ENCODE peak calls at places on chromosomes 6 and 20, in eight cellular contexts. O is heart left ventricle, W is cardiac muscle cell, M is Peyer's patch, P is DND-41, S is transverse colon, A is upper lobe of right lung, K is adrenal gland. H is an unnamed sample.
A peak's percentile ranks its signal among the peaks of the same experiment; 100 is the strongest.

GRCh38 chr6:148716811-148717210 is 30.0 kb upstream of the UST start:
- DNase-seq in O (no peak), W (peak; percentile 71), M (no peak), P (no peak), S (no peak), A (no peak), K (no peak), H (no peak)

GRCh38 chr6:90485615-90486277 is 101.1 kb downstream of the MAP3K7 start:
- DNase-seq in O (no peak), W (no peak), M (no peak), P (no peak), S (no peak), A (no peak), K (no peak), H (no peak)

GRCh38 chr6:109397020-109397419 is 14.8 kb upstream of the CD164 start:
- DNase-seq in O (no peak), W (peak; percentile 55), M (no peak), P (no peak), S (no peak), A (no peak), K (peak; percentile 21), H (no peak)

GRCh38 chr6:134217110-134217509 is 100.8 kb downstream of the SGK1 start:
- DNase-seq in O (no peak), W (no peak), M (no peak), P (no peak), S (no peak), A (no peak), K (no peak), H (no peak)

GRCh38 chr6:30167101-30167500 is 3.8 kb downstream of the TRIM15 start:
- DNase-seq in O (no peak), W (no peak), M (no peak), P (no peak), S (no peak), A (no peak), K (no peak), H (no peak)

GRCh38 chr6:164870175-164870574 is 439.2 kb downstream of the C6orf118 start:
- DNase-seq in O (no peak), W (no peak), M (no peak), P (no peak), S (no peak), A (no peak), K (no peak), H (no peak)

GRCh38 chr20:62707281-62707941 is 1.2 kb upstream of the NTSR1 start:
- DNase-seq in O (no peak), W (no peak), M (no peak), P (no peak), S (no peak), A (no peak), K (no peak), H (no peak)

GRCh38 chr6:107730106-107730505 is 94.0 kb downstream of the SCML4 start:
- DNase-seq in O (no peak), W (no peak), M (peak; percentile 78), P (no peak), S (peak; percentile 22), A (no peak), K (no peak), H (no peak)

GRCh38 chr20:35560105-35560511 is 18.2 kb downstream of the ERGIC3 start:
- DNase-seq in O (no peak), W (no peak), M (peak; percentile 57), P (no peak), S (peak; percentile 73), A (peak; percentile 59), K (no peak), H (no peak)

GRCh38 chr6:116313377-116313776 is 33.6 kb upstream of the TSPYL1 start:
- DNase-seq in O (no peak), W (peak; percentile 21), M (no peak), P (no peak), S (no peak), A (no peak), K (no peak), H (no peak)

GRCh38 chr6:40936810-40937209 is 102.2 kb downstream of the UNC5CL start:
- DNase-seq in O (no peak), W (peak; percentile 46), M (no peak), P (no peak), S (no peak), A (no peak), K (peak; percentile 29), H (peak; percentile 51)

DNA sequence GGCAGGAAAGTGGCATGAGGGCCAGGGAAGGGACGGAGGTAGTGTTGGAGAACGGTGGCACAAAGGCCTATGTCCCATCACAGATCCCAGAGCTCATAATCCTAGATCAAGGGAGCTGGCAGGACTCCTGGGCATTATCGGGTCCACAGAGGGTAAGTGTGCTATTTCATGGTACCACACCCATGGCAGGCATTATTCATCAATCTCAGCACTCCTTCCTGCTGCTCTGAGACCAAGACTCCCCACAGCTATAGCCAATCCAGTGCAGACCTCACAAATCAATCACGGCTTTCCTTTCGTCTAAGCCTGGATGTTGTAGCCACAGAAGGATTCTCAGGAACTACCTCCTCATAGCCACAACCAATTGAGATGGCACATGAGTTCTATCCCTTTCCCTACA is 187.9 kb downstream of the PREX1 start:
- DNase-seq in O (no peak), W (no peak), M (no peak), P (no peak), S (no peak), A (no peak), K (no peak), H (no peak)
- H3K36me3 ChIP-seq in O (peaks cover 48% of the 10 kb centered on the region), W (no peaks in the 10 kb centered on the region), M (no peaks in the 10 kb centered on the region), P (no peaks in the 10 kb centered on the region), S (no peaks in the 10 kb centered on the region), A (peaks cover 46% of the 10 kb centered on the region), K (peaks cover 65% of the 10 kb centered on the region), H (peaks cover 6% of the 10 kb centered on the region)

DNA sequence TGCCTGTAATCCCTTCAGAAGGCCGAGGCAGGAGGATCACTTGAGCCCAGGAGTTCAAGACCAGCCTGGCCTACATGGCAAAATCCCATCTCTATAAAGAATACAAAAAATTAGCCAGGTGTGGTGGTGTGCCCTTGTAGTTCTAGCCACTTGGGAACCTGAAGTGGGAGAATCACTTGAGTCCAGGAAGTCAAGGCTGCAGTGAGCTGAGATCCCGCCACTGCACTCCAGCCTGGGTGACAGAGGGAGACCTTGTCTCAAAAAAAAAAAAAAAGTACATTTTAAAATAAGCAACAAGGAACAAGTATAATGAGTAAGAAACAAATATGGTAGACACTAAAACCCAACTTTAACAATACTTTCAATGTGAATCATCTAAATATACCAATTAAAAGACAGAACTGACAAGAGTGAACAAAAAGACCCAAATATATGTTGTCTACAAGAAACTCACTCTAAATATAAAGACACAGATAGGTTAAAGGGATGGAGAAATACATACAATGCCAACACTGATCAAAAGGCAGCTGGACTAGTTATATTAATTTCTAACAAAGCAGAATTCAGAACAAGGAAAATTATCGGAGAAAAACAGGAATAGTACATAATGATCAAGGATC is 37.7 kb downstream of the RANBP9 start:
- DNase-seq in O (no peak), W (no peak), M (no peak), P (no peak), S (no peak), A (no peak), K (no peak), H (no peak)
- H3K9me3 ChIP-seq in O (peaks cover 8% of the 10 kb centered on the region), W (no peaks in the 10 kb centered on the region), M (no peaks in the 10 kb centered on the region), P (peaks cover 3% of the 10 kb centered on the region), S (peaks cover 8% of the 10 kb centered on the region), A (peaks cover 8% of the 10 kb centered on the region), K (no peaks in the 10 kb centered on the region), H (peaks cover 27% of the 10 kb centered on the region)

GRCh38 chr6:27157461-27158315 is 89.8 kb upstream of the PRSS16 start:
- DNase-seq in O (peak; percentile 66), W (peak; percentile 70), M (peak; percentile 90), P (no peak), S (peak; percentile 74), A (peak; percentile 79), K (peak; percentile 57), H (peak; percentile 67)

GRCh38 chr6:27156874-27157460 is 90.5 kb upstream of the PRSS16 start:
- DNase-seq in O (no peak), W (no peak), M (no peak), P (no peak), S (no peak), A (no peak), K (no peak), H (no peak)

GRCh38 chr6:27161115-27161514 is 86.4 kb upstream of the PRSS16 start:
- DNase-seq in O (no peak), W (no peak), M (no peak), P (no peak), S (no peak), A (no peak), K (no peak), H (no peak)

GRCh38 chr6:27159725-27160124 is 87.8 kb upstream of the PRSS16 start:
- DNase-seq in O (no peak), W (no peak), M (no peak), P (no peak), S (no peak), A (no peak), K (no peak), H (no peak)

GRCh38 chr6:27158316-27158643 is 89.2 kb upstream of the PRSS16 start:
- DNase-seq in O (no peak), W (no peak), M (no peak), P (no peak), S (no peak), A (no peak), K (no peak), H (no peak)
- H3K4me3 ChIP-seq in O (no peak overlapping the region), W (no peak overlapping the region), M (no peak overlapping the region), P (no peak overlapping the region), S (no peak overlapping the region), A (peak overlapping the region; percentile 53), K (no peak overlapping the region), H (no peak overlapping the region)

GRCh38 chr6:31879901-31880300 is 1.1 kb upstream of the SLC44A4 start:
- DNase-seq in O (no peak), W (no peak), M (no peak), P (no peak), S (peak; percentile 50), A (no peak), K (no peak), H (no peak)
- H3K36me3 ChIP-seq in O (peaks cover 55% of the 10 kb centered on the region), W (peaks cover 50% of the 10 kb centered on the region), M (no peaks in the 10 kb centered on the region), P (peaks cover 52% of the 10 kb centered on the region), S (no peaks in the 10 kb centered on the region), A (peaks cover 52% of the 10 kb centered on the region), K (peaks cover 55% of the 10 kb centered on the region), H (no peaks in the 10 kb centered on the region)

GRCh38 chr20:56032251-56032650 is 26.9 kb upstream of the CBLN4 start:
- DNase-seq in O (no peak), W (peak; percentile 0), M (no peak), P (no peak), S (no peak), A (no peak), K (no peak), H (no peak)
- H3K9me3 ChIP-seq in O (peaks cover 55% of the 10 kb centered on the region), W (no peaks in the 10 kb centered on the region), M (no peaks in the 10 kb centered on the region), P (peaks cover 36% of the 10 kb centered on the region), S (peaks cover 36% of the 10 kb centered on the region), A (peaks cover 22% of the 10 kb centered on the region), K (peaks cover 8% of the 10 kb centered on the region), H (peaks cover 8% of the 10 kb centered on the region)

H was measured in MG63.